ENCODE peak calls at places on chromosomes 16 and 17, in six cellular contexts. F, X, K, M, D and C are unnamed samples.

GRCh38 chr17:78804777-78805176 is 22.7 kb upstream of the CYTH1 start:
- DNase-seq in M (no peak), X (no peak), F (no peak), K (no peak), D (no peak), C (no peak)

GRCh38 chr17:3986939-3987335 is 22.7 kb upstream of the ATP2A3 start:
- DNase-seq in F (no peak), M (no peak), X (no peak), K (no peak), D (no peak), C (no peak)

GRCh38 chr16:12147681-12148479 is 171.3 kb downstream of the SNX29 start:
- DNase-seq in X (no peak), F (no peak), M (peak), K (no peak), D (peak), C (no peak)

GRCh38 chr16:22065252-22065651 is 27.1 kb upstream of the VWA3A start:
- DNase-seq in D (no peak), X (no peak), F (no peak), M (no peak), K (no peak), C (no peak)

GRCh38 chr17:29215717-29216116 is 30.9 kb upstream of the CRYBA1 start:
- DNase-seq in D (no peak), F (no peak), X (no peak), K (no peak), M (no peak), C (peak)

GRCh38 chr17:61556224-61557188 is 34.5 kb downstream of the NACA2 start:
- DNase-seq in D (no peak), M (no peak), F (no peak), X (no peak), K (no peak), C (peak)

GRCh38 chr16:90018297-90019200 is 707 bp downstream of the DBNDD1 start:
- DNase-seq in M (no peak), K (no peak), F (no peak), D (no peak), X (no peak), C (no peak)

GRCh38 chr17:61235821-61236197 is 163.8 kb upstream of the TBX2 start:
- DNase-seq in X (peak), D (no peak), F (peak), K (no peak), M (no peak), C (peak)

GRCh38 chr16:56773531-56773930 is 43.6 kb downstream of the NUP93 start:
- DNase-seq in F (no peak), D (no peak), M (no peak), K (no peak), X (no peak), C (no peak)

GRCh38 chr17:1989135-1989534 is 36.0 kb downstream of the RTN4RL1 start:
- DNase-seq in M (no peak), D (no peak), X (peak), K (peak), F (peak), C (peak)

GRCh38 chr17:71516149-71516548 is 604.7 kb upstream of the SOX9 start:
- DNase-seq in X (no peak), F (no peak), D (no peak), K (no peak), M (no peak), C (no peak)

GRCh38 chr16:84582958-84583516 is 34.8 kb downstream of the COTL1 start:
- DNase-seq in D (no peak), K (peak), X (no peak), M (no peak), F (peak), C (peak)

GRCh38 chr16:74623846-74624245 is 16.9 kb upstream of the GLG1 start:
- DNase-seq in X (no peak), F (no peak), K (no peak), M (no peak), D (no peak), C (no peak)

GRCh38 chr17:4270746-4271145 is 7.0 kb upstream of the ANKFY1 start:
- DNase-seq in X (no peak), F (no peak), K (no peak), D (no peak), M (no peak), C (no peak)

GRCh38 chr17:3914319-3914685 is 2.0 kb downstream of the P2RX1 start:
- DNase-seq in K (no peak), D (peak), M (peak), X (no peak), F (no peak), C (no peak)

GRCh38 chr17:50117202-50118040 is 12.5 kb downstream of the SAMD14 start:
- DNase-seq in K (peak), M (peak), X (no peak), F (peak), D (peak), C (peak)

GRCh38 chr16:49330562-49331201 is 42.9 kb upstream of the C16orf78 start:
- DNase-seq in F (no peak), K (no peak), M (no peak), X (no peak), D (no peak), C (no peak)

GRCh38 chr16:9419161-9419560 is 327.7 kb downstream of the HAPSTR1 start:
- DNase-seq in K (no peak), D (no peak), X (no peak), M (no peak), F (no peak), C (no peak)

GRCh38 chr17:75830168-75831031 is 13.8 kb downstream of the UNC13D start:
- DNase-seq in F (no peak), K (peak), M (no peak), X (no peak), D (peak), C (no peak)

GRCh38 chr17:18967806-18968744 is 16.1 kb downstream of the SLC5A10 start:
- DNase-seq in D (no peak), K (no peak), X (no peak), M (no peak), F (no peak), C (no peak)

GRCh38 chr16:81604960-81605383 is 160.4 kb downstream of the CMIP start:
- DNase-seq in K (no peak), X (no peak), M (no peak), F (peak), D (no peak), C (peak)

GRCh38 chr17:10073026-10073425 is 125.4 kb downstream of the GAS7 start:
- DNase-seq in K (no peak), D (no peak), F (no peak), X (no peak), M (no peak), C (no peak)

GRCh38 chr16:11263737-11264136 is 5.4 kb downstream of the TNP2 start:
- DNase-seq in K (no peak), F (no peak), X (no peak), D (no peak), M (no peak), C (no peak)

GRCh38 chr17:1486802-1487695 is 5.4 kb downstream of the MYO1C start:
- DNase-seq in D (peak), X (no peak), K (peak), M (peak), F (peak), C (peak)

GRCh38 chr17:14739656-14740431 is 439.0 kb downstream of the HS3ST3B1 start:
- DNase-seq in F (no peak), M (no peak), X (no peak), K (no peak), D (no peak), C (no peak)

GRCh38 chr17:17913695-17914332 is 58.4 kb downstream of the TOM1L2 start:
- DNase-seq in K (peak), D (no peak), M (no peak), F (peak), X (peak), C (peak)

GRCh38 chr17:29384901-29385300 is 5.3 kb upstream of the TAOK1 start:
- DNase-seq in D (no peak), X (no peak), M (no peak), F (no peak), K (no peak), C (no peak)

GRCh38 chr16:65318590-65319267 is 196.9 kb upstream of the CDH11 start:
- DNase-seq in M (no peak), F (no peak), X (no peak), K (no peak), D (no peak), C (no peak)

GRCh38 chr16:89344314-89344828 is 126.9 kb downstream of the ZNF778 start:
- DNase-seq in X (no peak), D (no peak), F (no peak), M (peak), K (no peak), C (no peak)

GRCh38 chr17:31404028-31404949 is 12.8 kb downstream of the RAB11FIP4 start:
- DNase-seq in F (no peak), D (no peak), X (no peak), M (no peak), K (no peak), C (no peak)

GRCh38 chr16:54817432-54817831 is 113.2 kb upstream of the IRX5 start:
- DNase-seq in X (no peak), K (peak), D (no peak), F (peak), M (no peak), C (no peak)